ENCODE peak calls at places on chromosomes 4 and X, in four cellular contexts. D, Q, M and R are unnamed samples.

GRCh38 chr4:152162331-152162697 is 373.6 kb downstream of the FBXW7 start:
- DNase-seq in M (no peak), Q (no peak), D (no peak), R (no peak)

GRCh38 chr4:1244978-1245471 is 3.9 kb downstream of the CTBP1 start:
- DNase-seq in D (no peak), Q (no peak), M (no peak), R (no peak)

GRCh38 chr4:132332932-132333722 is 816.0 kb upstream of the PCDH10 start:
- DNase-seq in D (peak), Q (no peak), M (peak), R (no peak)

GRCh38 chrX:153889123-153889522 is 3.1 kb upstream of the L1CAM start:
- DNase-seq in D (no peak), Q (no peak), M (no peak), R (no peak)

GRCh38 chr4:67366341-67366861 is 178.9 kb downstream of the CENPC start:
- DNase-seq in M (no peak), Q (no peak), D (peak), R (no peak)

GRCh38 chr4:174505012-174505411 is 17.3 kb downstream of the HPGD start:
- DNase-seq in Q (no peak), D (no peak), M (no peak), R (no peak)

GRCh38 chr4:154779362-154779947 is 1.6 kb upstream of the RBM46 start:
- DNase-seq in Q (no peak), M (peak), D (peak), R (no peak)

GRCh38 chr4:152535236-152535902 is 523 bp downstream of the FBXW7 start:
- DNase-seq in D (peak), M (peak), Q (peak), R (no peak)

GRCh38 chrX:8987672-8988250 is 46.2 kb downstream of the FAM9B start:
- DNase-seq in D (no peak), M (no peak), Q (no peak), R (no peak)

GRCh38 chrX:151870603-151871002 is 42.1 kb upstream of the MAGEA4 start:
- DNase-seq in M (no peak), D (no peak), Q (no peak), R (no peak)

GRCh38 chr4:27011401-27011800 is 150.8 kb downstream of the STIM2 start:
- DNase-seq in Q (no peak), M (no peak), D (no peak), R (no peak)

GRCh38 chrX:132443736-132444135 is 45.1 kb downstream of the MBNL3 start:
- DNase-seq in M (no peak), D (no peak), Q (no peak), R (no peak)

GRCh38 chr4:67198757-67199156 is 346.5 kb downstream of the CENPC start:
- DNase-seq in D (peak), M (no peak), Q (no peak), R (no peak)

GRCh38 chrX:44945736-44946135 is 72.7 kb downstream of the KDM6A start:
- DNase-seq in D (peak), Q (no peak), M (no peak), R (no peak)

GRCh38 chrX:151899622-151900021 is 13.1 kb upstream of the MAGEA4 start:
- DNase-seq in Q (no peak), D (no peak), M (no peak), R (no peak)

GRCh38 chr4:153127773-153128494 is 76.3 kb upstream of the TRIM2 start:
- DNase-seq in Q (peak), M (peak), D (peak), R (peak)

GRCh38 chrX:133849676-133850075 is 135.7 kb downstream of the GPC3 start:
- DNase-seq in D (no peak), M (no peak), Q (no peak), R (no peak)

GRCh38 chr4:157204634-157205244 is 15.8 kb upstream of the GRIA2 start:
- DNase-seq in Q (peak), M (peak), D (peak), R (no peak)

GRCh38 chr4:70903282-70903603 is 1.1 kb downstream of the MOB1B start:
- DNase-seq in D (peak), Q (no peak), M (peak), R (no peak)

GRCh38 chrX:114272096-114272686 is 311.7 kb upstream of the HTR2C start:
- DNase-seq in M (no peak), Q (no peak), D (no peak), R (no peak)

GRCh38 chr4:153684182-153685073 is at the start of gene TLR2:
- DNase-seq in Q (peak), M (peak), D (peak), R (no peak)

GRCh38 chr4:10089346-10089745 is 27.3 kb downstream of the WDR1 start:
- DNase-seq in Q (no peak), M (no peak), D (no peak), R (no peak)

GRCh38 chrX:119871245-119871598 is 311 bp downstream of the RNF113A start:
- DNase-seq in Q (no peak), M (peak), D (no peak), R (no peak)

GRCh38 chr4:104531390-104531789 is 36.7 kb upstream of the CXXC4 start:
- DNase-seq in M (no peak), D (no peak), Q (no peak), R (no peak)

GRCh38 chrX:17547658-17548057 is 172.7 kb downstream of the NHS start:
- DNase-seq in D (peak), M (no peak), Q (no peak), R (peak)

GRCh38 chr4:2935762-2936743 is 27.2 kb downstream of the NOP14 start:
- DNase-seq in Q (no peak), M (no peak), D (peak), R (peak)
- TF ChIP-seq NRF1 in Q (no peak), M (no peak), D (no peak), R (no peak)

DNA sequence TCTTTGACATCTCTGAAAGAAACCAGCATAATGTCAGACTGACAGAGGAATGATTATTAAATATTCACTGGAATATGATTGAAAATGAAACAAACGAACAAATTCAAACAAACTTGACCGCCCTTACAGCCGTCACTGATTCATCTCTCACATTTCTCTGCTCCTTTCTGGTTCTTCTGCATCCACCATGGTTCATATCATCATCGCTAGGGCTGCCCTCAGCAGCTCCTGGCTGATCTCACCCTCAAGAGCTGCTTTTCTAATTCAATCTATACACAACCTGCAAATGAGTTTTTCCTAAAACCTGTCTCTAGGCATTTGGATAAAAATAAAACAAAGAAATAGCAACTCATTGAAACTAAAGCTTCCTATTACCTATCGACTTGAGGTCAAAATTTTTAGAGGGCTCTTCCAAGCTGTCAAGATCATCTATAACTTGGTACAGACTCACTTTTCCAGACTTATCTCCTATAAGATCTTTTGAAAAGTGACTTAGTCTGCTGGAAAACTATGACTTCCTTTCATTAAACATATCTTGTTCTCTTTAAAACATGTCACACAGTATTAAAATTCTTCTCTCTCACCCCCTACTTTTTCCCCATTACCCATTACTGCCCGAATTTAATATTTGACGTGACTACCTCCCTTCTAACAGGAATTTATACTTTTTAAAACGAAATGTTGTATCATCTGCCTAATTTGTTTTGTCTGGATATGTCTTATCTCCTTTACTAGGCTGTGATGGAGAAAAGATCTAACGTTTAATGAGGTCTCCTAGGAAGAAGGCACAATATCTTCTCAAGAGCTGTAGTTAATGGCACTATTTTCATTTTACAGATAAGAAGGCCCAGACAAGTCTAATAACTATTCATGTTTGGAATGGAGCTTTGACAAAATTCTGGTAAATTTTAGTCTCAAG is 71.0 kb upstream of the UNC5C start:
- DNase-seq in M (no peak), Q (no peak), D (no peak), R (no peak)
- TF ChIP-seq NRF1 in M (no peak), Q (no peak), D (no peak), R (no peak)

GRCh38 chr4:8379771-8380170 is 60.8 kb downstream of the ACOX3 start:
- DNase-seq in D (no peak), M (no peak), Q (no peak), R (no peak)

GRCh38 chr4:8379281-8379680 is 61.2 kb downstream of the ACOX3 start:
- DNase-seq in Q (no peak), M (no peak), D (no peak), R (no peak)

GRCh38 chr4:8381814-8382581 is 58.5 kb downstream of the ACOX3 start:
- DNase-seq in Q (no peak), D (no peak), M (no peak), R (no peak)

GRCh38 chr4:8378776-8379175 is 61.7 kb downstream of the ACOX3 start:
- DNase-seq in Q (no peak), D (no peak), M (no peak), R (no peak)

GRCh38 chr4:8380511-8381415 is 59.8 kb downstream of the ACOX3 start:
- DNase-seq in M (no peak), D (no peak), Q (no peak), R (no peak)
- TF ChIP-seq NRF1 in M (no peak), D (no peak), Q (no peak), R (no peak)

GRCh38 chrX:95056901-95057300 is 1382.9 kb downstream of the FAM133A start:
- DNase-seq in M (no peak), D (peak), Q (no peak), R (no peak)
- TF ChIP-seq NRF1 in M (no peak), D (no peak), Q (no peak), R (no peak)

DNA sequence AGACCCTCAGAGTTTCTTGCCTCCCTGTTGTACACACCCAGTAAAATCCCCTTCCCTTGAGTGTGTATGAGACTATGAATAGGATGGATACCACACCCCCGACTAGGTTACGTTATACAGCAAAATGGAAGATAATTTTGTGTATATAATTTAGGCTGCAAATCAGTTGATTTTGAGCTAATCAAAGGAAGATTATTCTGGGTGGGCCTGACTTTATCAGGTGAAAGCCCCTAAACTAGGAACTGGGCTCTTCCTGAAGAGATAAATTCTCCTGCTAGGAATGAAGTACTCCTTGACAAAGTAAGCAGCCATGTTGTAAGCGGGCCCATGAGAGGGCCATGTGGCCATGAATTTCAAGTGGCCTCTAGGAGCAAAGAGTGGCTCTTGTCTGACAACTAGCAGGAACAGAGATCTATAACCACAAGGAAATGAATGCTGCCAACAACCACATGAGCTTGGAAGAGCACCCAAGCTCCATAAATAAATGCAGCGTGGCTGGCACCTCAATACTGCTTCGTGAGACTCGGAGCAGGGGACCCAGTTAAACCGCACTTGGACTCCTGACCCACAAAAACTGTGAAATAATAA is 646.4 kb downstream of the IL1RAPL1 start:
- DNase-seq in M (no peak), D (no peak), Q (no peak), R (no peak)
- TF ChIP-seq NRF1 in M (no peak), D (no peak), Q (no peak), R (no peak)

GRCh38 chr4:81471361-81472248 is at the start of gene RASGEF1B:
- DNase-seq in D (peak), Q (peak), M (peak), R (peak)

GRCh38 chr4:81467672-81467964 is 4.1 kb downstream of the RASGEF1B start:
- DNase-seq in M (no peak), Q (no peak), D (no peak), R (no peak)

GRCh38 chr4:81468685-81469084 is 3.0 kb downstream of the RASGEF1B start:
- DNase-seq in D (no peak), M (no peak), Q (no peak), R (no peak)

GRCh38 chr4:81470456-81471327 is 1.0 kb downstream of the RASGEF1B start:
- DNase-seq in D (no peak), Q (peak), M (no peak), R (no peak)

GRCh38 chr4:81469774-81470455 is 1.8 kb downstream of the RASGEF1B start:
- DNase-seq in Q (no peak), D (no peak), M (no peak), R (no peak)
- TF ChIP-seq NRF1 in Q (no peak), D (no peak), M (no peak), R (no peak)

GRCh38 chrX:16185725-16186136 is 18.4 kb downstream of the MAGEB17 start:
- DNase-seq in M (no peak), D (peak), Q (no peak), R (peak)
- TF ChIP-seq NRF1 in M (no peak), D (no peak), Q (no peak), R (no peak)

GRCh38 chr4:129581305-129581704 is 485.4 kb downstream of the C4orf33 start:
- DNase-seq in D (no peak), Q (no peak), M (no peak), R (no peak)

GRCh38 chr4:129578336-129578735 is 482.4 kb downstream of the C4orf33 start:
- DNase-seq in Q (no peak), D (no peak), M (no peak), R (no peak)

GRCh38 chr4:129583868-129584267 is 487.9 kb downstream of the C4orf33 start:
- DNase-seq in Q (no peak), M (no peak), D (no peak), R (no peak)
- TF ChIP-seq NRF1 in Q (no peak), M (no peak), D (no peak), R (no peak)